ENCODE peak calls at places on chromosomes 6 and 20, in six cellular contexts. One of them, this sample, is unnamed.

GRCh38 chr6:12614468-12614867 is 102.1 kb upstream of the PHACTR1 start:
- DNase-seq in NCI-H2081: no peak
- DNase-seq in ELR: no peak
- DNase-seq in KBM-7: no peak
- DNase-seq in activated CD4-positive, alpha-beta T cell treated with anti-CD3 and anti-CD28 coated beads, Interleukin-2, amount 50 U/mL, for 4 hours: no peak
- DNase-seq in mesendoderm: no peak
- DNase-seq in this sample: no peak

GRCh38 chr20:23159923-23160445 is 73.9 kb upstream of the CD93 start:
- DNase-seq in NCI-H2081: no peak
- DNase-seq in ELR: no peak
- DNase-seq in KBM-7: no peak
- DNase-seq in activated CD4-positive, alpha-beta T cell treated with anti-CD3 and anti-CD28 coated beads, Interleukin-2, amount 50 U/mL, for 4 hours: no peak
- DNase-seq in mesendoderm: no peak
- DNase-seq in this sample: no peak

GRCh38 chr20:48791014-48791413 is 36.8 kb downstream of the PREX1 start:
- DNase-seq in NCI-H2081: peak
- DNase-seq in ELR: no peak
- DNase-seq in KBM-7: no peak
- DNase-seq in activated CD4-positive, alpha-beta T cell treated with anti-CD3 and anti-CD28 coated beads, Interleukin-2, amount 50 U/mL, for 4 hours: no peak
- DNase-seq in mesendoderm: no peak
- DNase-seq in this sample: no peak

GRCh38 chr6:89972024-89972381 is 77.7 kb downstream of the GJA10 start:
- DNase-seq in NCI-H2081: no peak
- DNase-seq in ELR: no peak
- DNase-seq in KBM-7: no peak
- DNase-seq in activated CD4-positive, alpha-beta T cell treated with anti-CD3 and anti-CD28 coated beads, Interleukin-2, amount 50 U/mL, for 4 hours: no peak
- DNase-seq in mesendoderm: no peak
- DNase-seq in this sample: peak

GRCh38 chr20:57618091-57618765 is 2.0 kb downstream of the ZBP1 start:
- DNase-seq in NCI-H2081: no peak
- DNase-seq in ELR: peak
- DNase-seq in KBM-7: no peak
- DNase-seq in activated CD4-positive, alpha-beta T cell treated with anti-CD3 and anti-CD28 coated beads, Interleukin-2, amount 50 U/mL, for 4 hours: peak
- DNase-seq in mesendoderm: peak
- DNase-seq in this sample: no peak

GRCh38 chr20:16918366-16918765 is 170.2 kb downstream of the OTOR start:
- DNase-seq in NCI-H2081: no peak
- DNase-seq in ELR: no peak
- DNase-seq in KBM-7: no peak
- DNase-seq in activated CD4-positive, alpha-beta T cell treated with anti-CD3 and anti-CD28 coated beads, Interleukin-2, amount 50 U/mL, for 4 hours: no peak
- DNase-seq in mesendoderm: no peak
- DNase-seq in this sample: no peak

GRCh38 chr6:36755435-36756348 is 58.1 kb downstream of the RAB44 start:
- DNase-seq in NCI-H2081: no peak
- DNase-seq in ELR: peak
- DNase-seq in KBM-7: peak
- DNase-seq in activated CD4-positive, alpha-beta T cell treated with anti-CD3 and anti-CD28 coated beads, Interleukin-2, amount 50 U/mL, for 4 hours: peak
- DNase-seq in mesendoderm: no peak
- DNase-seq in this sample: no peak

GRCh38 chr20:5177071-5177470 is 50.3 kb downstream of the CDS2 start:
- DNase-seq in NCI-H2081: no peak
- DNase-seq in ELR: no peak
- DNase-seq in KBM-7: no peak
- DNase-seq in activated CD4-positive, alpha-beta T cell treated with anti-CD3 and anti-CD28 coated beads, Interleukin-2, amount 50 U/mL, for 4 hours: no peak
- DNase-seq in mesendoderm: peak
- DNase-seq in this sample: no peak

GRCh38 chr6:98836025-98836961 is 1.9 kb downstream of the POU3F2 start:
- DNase-seq in NCI-H2081: peak
- DNase-seq in ELR: no peak
- DNase-seq in KBM-7: peak
- DNase-seq in activated CD4-positive, alpha-beta T cell treated with anti-CD3 and anti-CD28 coated beads, Interleukin-2, amount 50 U/mL, for 4 hours: no peak
- DNase-seq in mesendoderm: peak
- DNase-seq in this sample: no peak

GRCh38 chr20:53929974-53930650 is 140.3 kb downstream of the BCAS1 start:
- DNase-seq in NCI-H2081: no peak
- DNase-seq in ELR: no peak
- DNase-seq in KBM-7: no peak
- DNase-seq in activated CD4-positive, alpha-beta T cell treated with anti-CD3 and anti-CD28 coated beads, Interleukin-2, amount 50 U/mL, for 4 hours: no peak
- DNase-seq in mesendoderm: no peak
- DNase-seq in this sample: no peak

GRCh38 chr6:106858653-106859092 is 115.9 kb downstream of the CD24 start:
- DNase-seq in NCI-H2081: no peak
- DNase-seq in ELR: peak
- DNase-seq in KBM-7: no peak
- DNase-seq in activated CD4-positive, alpha-beta T cell treated with anti-CD3 and anti-CD28 coated beads, Interleukin-2, amount 50 U/mL, for 4 hours: no peak
- DNase-seq in mesendoderm: no peak
- DNase-seq in this sample: no peak

GRCh38 chr6:150145830-150146229 is 3.0 kb downstream of the PPP1R14C start:
- DNase-seq in NCI-H2081: no peak
- DNase-seq in ELR: no peak
- DNase-seq in KBM-7: peak
- DNase-seq in activated CD4-positive, alpha-beta T cell treated with anti-CD3 and anti-CD28 coated beads, Interleukin-2, amount 50 U/mL, for 4 hours: no peak
- DNase-seq in mesendoderm: no peak
- DNase-seq in this sample: no peak

GRCh38 chr20:48630342-48631075 is 197.3 kb downstream of the PREX1 start:
- DNase-seq in NCI-H2081: no peak
- DNase-seq in ELR: no peak
- DNase-seq in KBM-7: no peak
- DNase-seq in activated CD4-positive, alpha-beta T cell treated with anti-CD3 and anti-CD28 coated beads, Interleukin-2, amount 50 U/mL, for 4 hours: no peak
- DNase-seq in mesendoderm: peak
- DNase-seq in this sample: no peak

GRCh38 chr20:34558320-34559202 is at the start of gene MAP1LC3A:
- DNase-seq in NCI-H2081: peak
- DNase-seq in ELR: peak
- DNase-seq in KBM-7: no peak
- DNase-seq in activated CD4-positive, alpha-beta T cell treated with anti-CD3 and anti-CD28 coated beads, Interleukin-2, amount 50 U/mL, for 4 hours: peak
- DNase-seq in mesendoderm: peak
- DNase-seq in this sample: peak

GRCh38 chr6:154302111-154302752 is 54.4 kb downstream of the IPCEF1 start:
- DNase-seq in NCI-H2081: no peak
- DNase-seq in ELR: peak
- DNase-seq in KBM-7: peak
- DNase-seq in activated CD4-positive, alpha-beta T cell treated with anti-CD3 and anti-CD28 coated beads, Interleukin-2, amount 50 U/mL, for 4 hours: no peak
- DNase-seq in mesendoderm: no peak
- DNase-seq in this sample: no peak

GRCh38 chr20:34979366-34980153 is 23.9 kb downstream of the MYH7B start:
- DNase-seq in NCI-H2081: no peak
- DNase-seq in ELR: no peak
- DNase-seq in KBM-7: no peak
- DNase-seq in activated CD4-positive, alpha-beta T cell treated with anti-CD3 and anti-CD28 coated beads, Interleukin-2, amount 50 U/mL, for 4 hours: no peak
- DNase-seq in mesendoderm: peak
- DNase-seq in this sample: peak

GRCh38 chr6:3228791-3229565 is 1.5 kb upstream of the TUBB2B start:
- DNase-seq in NCI-H2081: peak
- DNase-seq in ELR: no peak
- DNase-seq in KBM-7: no peak
- DNase-seq in activated CD4-positive, alpha-beta T cell treated with anti-CD3 and anti-CD28 coated beads, Interleukin-2, amount 50 U/mL, for 4 hours: peak
- DNase-seq in mesendoderm: peak
- DNase-seq in this sample: no peak

GRCh38 chr6:3108746-3109414 is 9.6 kb upstream of the BPHL start:
- DNase-seq in NCI-H2081: no peak
- DNase-seq in ELR: no peak
- DNase-seq in KBM-7: no peak
- DNase-seq in activated CD4-positive, alpha-beta T cell treated with anti-CD3 and anti-CD28 coated beads, Interleukin-2, amount 50 U/mL, for 4 hours: no peak
- DNase-seq in mesendoderm: no peak
- DNase-seq in this sample: no peak

GRCh38 chr20:2135018-2135417 is 33.4 kb downstream of the STK35 start:
- DNase-seq in NCI-H2081: no peak
- DNase-seq in ELR: no peak
- DNase-seq in KBM-7: no peak
- DNase-seq in activated CD4-positive, alpha-beta T cell treated with anti-CD3 and anti-CD28 coated beads, Interleukin-2, amount 50 U/mL, for 4 hours: no peak
- DNase-seq in mesendoderm: no peak
- DNase-seq in this sample: no peak

GRCh38 chr20:31849306-31849930 is 4.0 kb upstream of the FOXS1 start:
- DNase-seq in NCI-H2081: peak
- DNase-seq in ELR: no peak
- DNase-seq in KBM-7: no peak
- DNase-seq in activated CD4-positive, alpha-beta T cell treated with anti-CD3 and anti-CD28 coated beads, Interleukin-2, amount 50 U/mL, for 4 hours: no peak
- DNase-seq in mesendoderm: no peak
- DNase-seq in this sample: no peak

GRCh38 chr20:58711266-58712051 is 18.9 kb downstream of the NPEPL1 start:
- DNase-seq in NCI-H2081: no peak
- DNase-seq in ELR: no peak
- DNase-seq in KBM-7: no peak
- DNase-seq in activated CD4-positive, alpha-beta T cell treated with anti-CD3 and anti-CD28 coated beads, Interleukin-2, amount 50 U/mL, for 4 hours: no peak
- DNase-seq in mesendoderm: no peak
- DNase-seq in this sample: no peak

GRCh38 chr20:62978559-62978938 is 26.0 kb downstream of the SLC17A9 start:
- DNase-seq in NCI-H2081: no peak
- DNase-seq in ELR: no peak
- DNase-seq in KBM-7: no peak
- DNase-seq in activated CD4-positive, alpha-beta T cell treated with anti-CD3 and anti-CD28 coated beads, Interleukin-2, amount 50 U/mL, for 4 hours: no peak
- DNase-seq in mesendoderm: no peak
- DNase-seq in this sample: no peak

GRCh38 chr6:90938116-90938515 is 351.2 kb upstream of the MAP3K7 start:
- DNase-seq in NCI-H2081: no peak
- DNase-seq in ELR: no peak
- DNase-seq in KBM-7: no peak
- DNase-seq in activated CD4-positive, alpha-beta T cell treated with anti-CD3 and anti-CD28 coated beads, Interleukin-2, amount 50 U/mL, for 4 hours: no peak
- DNase-seq in mesendoderm: no peak
- DNase-seq in this sample: no peak

GRCh38 chr6:56902551-56903464 is 52.1 kb upstream of the BEND6 start:
- DNase-seq in NCI-H2081: peak
- DNase-seq in ELR: peak
- DNase-seq in KBM-7: peak
- DNase-seq in activated CD4-positive, alpha-beta T cell treated with anti-CD3 and anti-CD28 coated beads, Interleukin-2, amount 50 U/mL, for 4 hours: no peak
- DNase-seq in mesendoderm: peak
- DNase-seq in this sample: no peak

GRCh38 chr20:64098471-64099013 is 8.8 kb downstream of the NPBWR2 start:
- DNase-seq in NCI-H2081: no peak
- DNase-seq in ELR: no peak
- DNase-seq in KBM-7: no peak
- DNase-seq in activated CD4-positive, alpha-beta T cell treated with anti-CD3 and anti-CD28 coated beads, Interleukin-2, amount 50 U/mL, for 4 hours: no peak
- DNase-seq in mesendoderm: no peak
- DNase-seq in this sample: no peak

GRCh38 chr20:34999021-34999451 is 43.4 kb downstream of the MYH7B start:
- DNase-seq in NCI-H2081: no peak
- DNase-seq in ELR: no peak
- DNase-seq in KBM-7: no peak
- DNase-seq in activated CD4-positive, alpha-beta T cell treated with anti-CD3 and anti-CD28 coated beads, Interleukin-2, amount 50 U/mL, for 4 hours: no peak
- DNase-seq in mesendoderm: no peak
- DNase-seq in this sample: no peak

GRCh38 chr20:2865101-2865500 is 8.2 kb upstream of the PTPRA start:
- DNase-seq in NCI-H2081: no peak
- DNase-seq in ELR: no peak
- DNase-seq in KBM-7: no peak
- DNase-seq in activated CD4-positive, alpha-beta T cell treated with anti-CD3 and anti-CD28 coated beads, Interleukin-2, amount 50 U/mL, for 4 hours: no peak
- DNase-seq in mesendoderm: no peak
- DNase-seq in this sample: no peak

GRCh38 chr6:111087106-111087835 is at the start of gene SLC16A10:
- DNase-seq in NCI-H2081: peak
- DNase-seq in ELR: peak
- DNase-seq in KBM-7: peak
- DNase-seq in activated CD4-positive, alpha-beta T cell treated with anti-CD3 and anti-CD28 coated beads, Interleukin-2, amount 50 U/mL, for 4 hours: peak
- DNase-seq in mesendoderm: peak
- DNase-seq in this sample: peak

GRCh38 chr20:34052414-34052813 is 58.7 kb downstream of the RALY start:
- DNase-seq in NCI-H2081: no peak
- DNase-seq in ELR: no peak
- DNase-seq in KBM-7: no peak
- DNase-seq in activated CD4-positive, alpha-beta T cell treated with anti-CD3 and anti-CD28 coated beads, Interleukin-2, amount 50 U/mL, for 4 hours: no peak
- DNase-seq in mesendoderm: no peak
- DNase-seq in this sample: no peak

GRCh38 chr6:41781302-41781711 is 725 bp downstream of the PRICKLE4 start:
- DNase-seq in NCI-H2081: no peak
- DNase-seq in ELR: no peak
- DNase-seq in KBM-7: peak
- DNase-seq in activated CD4-positive, alpha-beta T cell treated with anti-CD3 and anti-CD28 coated beads, Interleukin-2, amount 50 U/mL, for 4 hours: no peak
- DNase-seq in mesendoderm: no peak
- DNase-seq in this sample: no peak

GRCh38 chr20:58896820-58897219 is 44.3 kb downstream of the GNAS start:
- DNase-seq in NCI-H2081: no peak
- DNase-seq in ELR: no peak
- DNase-seq in KBM-7: no peak
- DNase-seq in activated CD4-positive, alpha-beta T cell treated with anti-CD3 and anti-CD28 coated beads, Interleukin-2, amount 50 U/mL, for 4 hours: no peak
- DNase-seq in mesendoderm: no peak
- DNase-seq in this sample: no peak